ENCODE peak calls at places on chromosomes 11 and 22, in seven cellular contexts. F is hepatocyte, U is stomach, R is PC-9, H is right lobe of liver, X is PC-3, D is GM12878. N is an unnamed sample.

GRCh38 chr11:41446566-41446965 is 12.9 kb downstream of the LRRC4C start:
- DNase-seq in F (no peak), U (no peak), R (no peak), H (no peak), X (no peak), D (no peak), N (no peak)

GRCh38 chr22:49305215-49305965 is 522.3 kb downstream of the BRD1 start:
- DNase-seq in F (peak; percentile 80), U (peak; percentile 40), R (no peak), H (peak; percentile 79), X (peak; percentile 47), D (no peak), N (peak; percentile 67)

GRCh38 chr11:130516175-130516867 is 67.9 kb downstream of the ADAMTS15 start:
- DNase-seq in F (no peak), U (no peak), R (no peak), H (no peak), X (no peak), D (no peak), N (no peak)

GRCh38 chr11:82557274-82557673 is 176.4 kb downstream of the FAM181B start:
- DNase-seq in F (no peak), U (no peak), R (no peak), H (no peak), X (no peak), D (peak; percentile 23), N (no peak)

GRCh38 chr11:46075168-46075567 is 46.1 kb downstream of the PHF21A start:
- DNase-seq in F (no peak), U (no peak), R (no peak), H (no peak), X (peak; percentile 65), D (no peak), N (no peak)

GRCh38 chr11:62538470-62539237 is 8.0 kb downstream of the AHNAK start:
- DNase-seq in F (no peak), U (no peak), R (no peak), H (no peak), X (no peak), D (no peak), N (no peak)

GRCh38 chr11:116637766-116638165 is 135.0 kb downstream of the BUD13 start:
- DNase-seq in F (no peak), U (no peak), R (no peak), H (no peak), X (no peak), D (no peak), N (no peak)

GRCh38 chr11:57761301-57762234 is at the start of gene CTNND1:
- DNase-seq in F (peak; percentile 95), U (peak; percentile 89), R (peak; percentile 96), H (peak; percentile 85), X (peak; percentile 98), D (peak; percentile 77), N (peak; percentile 96)

GRCh38 chr11:66335531-66336233 is 552 bp downstream of the RIN1 start:
- DNase-seq in F (peak; percentile 49), U (no peak), R (peak; percentile 49), H (peak; percentile 48), X (peak; percentile 58), D (no peak), N (no peak)

GRCh38 chr11:119616586-119617342 is 112.2 kb downstream of the NECTIN1 start:
- DNase-seq in F (no peak), U (no peak), R (no peak), H (no peak), X (no peak), D (no peak), N (no peak)

GRCh38 chr11:96012086-96012824 is 88.3 kb upstream of the MTMR2 start:
- DNase-seq in F (peak; percentile 87), U (no peak), R (peak; percentile 65), H (no peak), X (peak; percentile 58), D (peak; percentile 96), N (peak; percentile 44)

GRCh38 chr11:41578421-41579047 is 119.1 kb upstream of the LRRC4C start:
- DNase-seq in F (no peak), U (no peak), R (no peak), H (no peak), X (peak; percentile 52), D (no peak), N (no peak)

GRCh38 chr11:72328366-72329224 is 84.6 kb upstream of the PHOX2A start:
- DNase-seq in F (no peak), U (no peak), R (no peak), H (no peak), X (peak; percentile 25), D (no peak), N (no peak)

GRCh38 chr11:12469451-12469850 is 92.1 kb downstream of the PARVA start:
- DNase-seq in F (peak; percentile 30), U (no peak), R (no peak), H (no peak), X (no peak), D (no peak), N (no peak)

GRCh38 chr11:97269527-97269926 is 879.7 kb downstream of the JRKL start:
- DNase-seq in F (peak; percentile 23), U (no peak), R (no peak), H (no peak), X (peak; percentile 33), D (no peak), N (no peak)

GRCh38 chr11:103420593-103420992 is 311.4 kb downstream of the DYNC2H1 start:
- DNase-seq in F (no peak), U (no peak), R (no peak), H (no peak), X (no peak), D (no peak), N (no peak)

GRCh38 chr11:103546236-103546635 is 437.0 kb downstream of the DYNC2H1 start:
- DNase-seq in F (no peak), U (no peak), R (no peak), H (no peak), X (peak; percentile 88), D (no peak), N (no peak)

GRCh38 chr11:34379539-34379938 is 21.7 kb upstream of the ABTB2 start:
- DNase-seq in F (no peak), U (no peak), R (peak; percentile 70), H (no peak), X (peak; percentile 31), D (no peak), N (no peak)

GRCh38 chr11:118259138-118259537 is 5.0 kb downstream of the MPZL2 start:
- DNase-seq in F (no peak), U (no peak), R (peak; percentile 8), H (no peak), X (no peak), D (no peak), N (no peak)

GRCh38 chr22:40487663-40488249 is 117.4 kb downstream of the SGSM3 start:
- DNase-seq in F (peak; percentile 28), U (no peak), R (peak; percentile 52), H (no peak), X (peak; percentile 41), D (no peak), N (no peak)

GRCh38 chr22:31730344-31730711 is 19.6 kb downstream of the PRR14L start:
- DNase-seq in F (no peak), U (no peak), R (no peak), H (no peak), X (no peak), D (no peak), N (no peak)

DNA sequence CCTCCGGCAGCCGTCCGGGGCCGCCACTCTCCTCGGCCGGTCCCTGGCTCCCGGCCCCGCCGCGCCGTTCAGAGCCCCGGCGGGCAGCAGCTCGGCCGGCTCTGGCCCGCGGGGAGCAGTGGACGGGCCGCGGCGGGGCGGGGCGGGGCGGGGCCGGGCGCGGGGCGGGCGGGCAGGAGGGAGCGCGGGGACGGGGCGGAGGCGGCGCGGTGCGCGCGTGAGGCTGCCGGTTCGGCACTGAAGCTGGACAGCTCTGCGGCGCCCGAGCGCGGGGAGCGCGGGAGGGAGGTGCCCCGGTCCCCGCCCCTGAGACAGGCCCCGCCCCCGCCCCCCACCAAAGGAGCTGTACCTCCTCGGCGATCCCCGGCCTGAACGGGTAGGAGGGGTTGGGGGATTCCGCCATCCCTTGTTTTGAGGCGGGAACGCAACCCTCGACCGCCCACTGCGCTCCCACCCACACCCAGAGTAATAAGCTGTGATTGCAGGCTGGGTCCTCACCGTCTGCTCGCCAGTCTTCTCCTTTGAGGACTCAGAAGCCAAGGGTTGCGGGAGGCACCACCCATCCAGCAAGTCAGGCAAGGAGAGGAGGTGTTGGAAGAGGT is at the start of gene DRD2:
- DNase-seq in F (no peak), U (no peak), R (no peak), H (no peak), X (no peak), D (no peak), N (no peak)
- H3K27me3 ChIP-seq in F (peaks cover 63% of the 10 kb centered on the region), U (peaks cover 4% of the 10 kb centered on the region), R (peaks cover 66% of the 10 kb centered on the region), H (peaks cover 14% of the 10 kb centered on the region), X (peaks cover 84% of the 10 kb centered on the region), D (peaks cover 18% of the 10 kb centered on the region), N (peaks cover 63% of the 10 kb centered on the region)

DNA sequence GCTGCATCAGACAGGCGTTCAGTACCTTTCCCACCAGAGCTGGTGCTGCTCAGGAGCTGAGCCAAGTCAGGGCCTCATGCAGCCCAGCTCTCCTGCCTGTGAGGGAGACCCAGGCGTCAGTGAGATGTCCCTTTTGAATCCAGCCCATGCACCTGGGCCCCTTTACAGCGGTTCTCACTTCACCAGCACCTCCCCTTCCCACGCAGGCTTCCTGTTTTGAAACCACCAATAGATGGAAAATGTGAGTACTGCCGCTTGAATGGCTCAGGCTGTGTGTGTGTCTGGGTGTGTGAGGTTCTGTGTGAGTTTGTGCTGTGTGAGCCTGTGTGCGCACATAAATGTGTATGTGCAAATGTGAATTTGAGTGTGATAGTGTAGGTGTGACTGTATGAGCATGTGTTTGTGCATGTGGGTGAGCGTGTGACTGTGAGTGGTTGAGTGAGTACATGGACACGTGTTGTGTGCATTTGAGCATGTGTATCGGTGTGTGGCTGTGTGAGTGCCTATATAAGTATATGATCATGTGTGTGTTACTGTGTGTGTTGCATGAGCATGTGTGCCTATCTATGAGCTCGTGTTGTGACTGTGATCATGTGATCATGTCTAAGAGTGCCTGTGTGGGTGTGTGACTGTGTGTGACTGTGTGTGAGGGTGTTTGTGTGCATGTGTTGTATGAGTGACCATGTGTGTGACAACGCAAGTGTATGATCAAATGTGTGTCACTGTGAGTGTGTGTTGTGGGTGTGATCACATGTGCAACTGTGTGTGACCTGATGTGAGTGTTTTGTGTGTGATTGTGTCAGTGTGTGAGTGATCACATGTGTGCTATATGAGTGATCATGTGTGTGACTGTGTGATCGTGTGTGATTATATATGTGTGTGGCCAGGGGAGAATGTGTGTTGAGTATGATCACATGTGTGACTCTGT is 88.7 kb downstream of the UBASH3B start:
- DNase-seq in F (no peak), U (peak; percentile 31), R (no peak), H (no peak), X (no peak), D (peak; percentile 55), N (peak; percentile 20)
- H3K4me3 ChIP-seq in F (no peak overlapping the region), U (no peak overlapping the region), R (no peak overlapping the region), H (no peak overlapping the region), X (no peak overlapping the region), D (no peak overlapping the region), N (no peak overlapping the region)

DNA sequence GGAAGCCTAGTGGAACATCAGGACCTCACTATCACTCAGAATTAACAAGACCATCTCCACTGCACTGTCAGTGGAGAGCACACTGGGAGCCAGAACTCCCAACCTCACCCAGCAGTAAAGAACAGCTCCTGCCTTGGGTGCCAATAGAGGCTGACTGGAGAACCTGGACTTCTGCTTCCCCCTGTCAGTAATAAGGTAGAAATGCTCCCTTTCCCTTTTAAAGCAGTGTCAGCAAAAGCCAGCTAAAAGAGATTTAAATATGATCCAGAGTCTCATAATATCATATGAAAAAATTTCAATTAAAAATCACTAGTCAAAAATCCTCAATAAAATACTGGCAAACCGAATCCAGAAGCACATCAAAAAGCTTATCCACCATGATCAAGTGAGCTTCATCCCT is 82.8 kb downstream of the SPATA19 start:
- DNase-seq in F (no peak), U (no peak), R (no peak), H (no peak), X (no peak), D (no peak), N (no peak)
- TF ChIP-seq CTCF in F (no peak), U (no peak), R (no peak), H (no peak), X (no peak), D (no peak), N (no peak)

GRCh38 chr22:42083119-42083518 is 3.6 kb downstream of the SMDT1 start:
- DNase-seq in F (no peak), U (no peak), R (no peak), H (no peak), X (no peak), D (no peak), N (no peak)
- H3K27me3 ChIP-seq in F (no peaks in the 10 kb centered on the region), U (no peaks in the 10 kb centered on the region), R (no peaks in the 10 kb centered on the region), H (no peaks in the 10 kb centered on the region), X (no peaks in the 10 kb centered on the region), D (no peaks in the 10 kb centered on the region), N (no peaks in the 10 kb centered on the region)